ENCODE peak calls at places on chromosomes 2 and 18, in seven cellular contexts. K is endothelial cell of umbilical vein; T is left ventricle myocardium inferior; P is neural crest cell; B is breast epithelium; E is CD4-positive, alpha-beta T cell; R is upper lobe of right lung. H is an unnamed sample.

GRCh38 chr2:135960598-135961551 is 24.6 kb downstream of the DARS1 start:
- DNase-seq in K (peak), T (no peak), P (no peak), B (no peak), E (peak), R (no peak), H (no peak)

GRCh38 chr2:12968399-12968798 is 251.7 kb downstream of the TRIB2 start:
- DNase-seq in K (no peak), T (no peak), P (no peak), B (no peak), E (no peak), R (no peak), H (no peak)

GRCh38 chr2:77521931-77522470 is at the start of gene LRRTM4:
- DNase-seq in K (no peak), T (no peak), P (no peak), B (no peak), E (no peak), R (no peak), H (no peak)

GRCh38 chr2:24613154-24613814 is 122.2 kb downstream of the NCOA1 start:
- DNase-seq in K (peak), T (no peak), P (peak), B (no peak), E (no peak), R (no peak), H (no peak)

GRCh38 chr18:10559566-10560456 is 34.0 kb downstream of the NAPG start:
- DNase-seq in K (peak), T (peak), P (no peak), B (no peak), E (no peak), R (no peak), H (peak)

GRCh38 chr2:903223-903900 is 47.3 kb upstream of the SNTG2 start:
- DNase-seq in K (no peak), T (no peak), P (no peak), B (no peak), E (no peak), R (no peak), H (no peak)

GRCh38 chr2:232385660-232386489 is 7.3 kb downstream of the ALPP start:
- DNase-seq in K (peak), T (no peak), P (no peak), B (no peak), E (no peak), R (peak), H (no peak)

GRCh38 chr2:192887296-192887695 is 692.6 kb upstream of the TMEFF2 start:
- DNase-seq in K (no peak), T (no peak), P (no peak), B (no peak), E (no peak), R (no peak), H (no peak)

GRCh38 chr2:96916156-96917007 is 46.5 kb upstream of the SEMA4C start:
- DNase-seq in K (no peak), T (no peak), P (no peak), B (no peak), E (no peak), R (no peak), H (no peak)

GRCh38 chr2:62410926-62411456 is 95.0 kb downstream of the TMEM17 start:
- DNase-seq in K (no peak), T (no peak), P (no peak), B (no peak), E (no peak), R (no peak), H (no peak)

GRCh38 chr2:45316576-45317338 is 294.3 kb downstream of the SRBD1 start:
- DNase-seq in K (no peak), T (no peak), P (no peak), B (no peak), E (no peak), R (no peak), H (no peak)

GRCh38 chr2:132589060-132589765 is 80.8 kb downstream of the LYPD1 start:
- DNase-seq in K (no peak), T (no peak), P (peak), B (no peak), E (no peak), R (no peak), H (no peak)

GRCh38 chr2:111667542-111668273 is 216.3 kb downstream of the ANAPC1 start:
- DNase-seq in K (peak), T (no peak), P (no peak), B (no peak), E (no peak), R (no peak), H (no peak)

GRCh38 chr2:151280276-151280675 is 9.2 kb downstream of the NMI start:
- DNase-seq in K (no peak), T (no peak), P (no peak), B (no peak), E (no peak), R (no peak), H (no peak)

GRCh38 chr2:73908689-73909652 is 16.2 kb downstream of the ACTG2 start:
- DNase-seq in K (no peak), T (no peak), P (no peak), B (no peak), E (no peak), R (no peak), H (no peak)

GRCh38 chr2:152486737-152487063 is 151.7 kb downstream of the FMNL2 start:
- DNase-seq in K (no peak), T (no peak), P (no peak), B (no peak), E (no peak), R (no peak), H (no peak)

GRCh38 chr2:47010176-47010575 is 94.6 kb upstream of the MCFD2 start:
- DNase-seq in K (no peak), T (no peak), P (no peak), B (no peak), E (no peak), R (no peak), H (no peak)

GRCh38 chr2:6958616-6959235 is 41.5 kb downstream of the RNF144A start:
- DNase-seq in K (no peak), T (no peak), P (no peak), B (no peak), E (no peak), R (no peak), H (no peak)

GRCh38 chr2:6793371-6793770 is 72.3 kb downstream of the CMPK2 start:
- DNase-seq in K (no peak), T (no peak), P (no peak), B (no peak), E (no peak), R (no peak), H (no peak)

GRCh38 chr2:6642011-6642410 is 223.7 kb downstream of the CMPK2 start:
- DNase-seq in K (no peak), T (no peak), P (no peak), B (no peak), E (no peak), R (no peak), H (no peak)

DNA sequence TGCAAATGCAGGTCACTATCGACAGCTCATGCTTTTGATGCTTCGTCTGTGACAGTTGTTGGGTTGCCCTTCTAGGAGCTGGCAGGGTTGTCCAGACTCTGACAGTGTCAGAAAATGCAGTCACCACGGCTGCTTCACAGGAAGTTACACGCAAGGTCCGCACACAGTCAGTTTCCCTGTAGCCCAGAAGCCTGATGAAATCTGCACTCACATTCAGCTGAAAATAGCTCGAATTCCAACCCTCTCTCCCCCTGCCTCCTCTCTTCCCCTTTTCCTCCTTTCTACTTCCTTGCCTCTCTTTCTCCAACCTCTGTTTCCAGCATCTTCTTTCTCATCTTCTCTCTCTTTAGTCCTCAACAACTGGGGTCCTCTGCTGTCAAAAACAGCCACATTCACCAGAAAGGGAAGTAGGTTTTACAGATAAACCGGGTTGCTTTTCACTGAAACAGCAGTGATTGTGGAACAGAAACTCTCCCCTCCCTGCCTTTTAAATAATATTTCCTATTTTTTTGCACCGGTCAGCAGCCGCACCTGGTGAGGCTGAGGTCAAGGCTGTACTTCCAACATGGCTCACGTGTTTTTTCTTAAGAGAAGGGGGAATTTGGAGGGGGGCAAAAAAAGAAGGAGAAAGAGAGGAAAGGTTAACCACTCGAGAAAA is 69.2 kb downstream of the BCL11A start:
- DNase-seq in K (no peak), T (no peak), P (no peak), B (no peak), E (no peak), R (no peak), H (no peak)
- TF ChIP-seq CTCF in K (no peak), T (no peak), P (no peak), B (no peak), E (no peak), R (no peak), H (no peak)

GRCh38 chr2:71995067-71995665 is 152.5 kb downstream of the CYP26B1 start:
- DNase-seq in K (no peak), T (no peak), P (no peak), B (no peak), E (no peak), R (no peak), H (no peak)
- TF ChIP-seq CTCF in K (peak), T (peak), P (peak), B (peak), E (no peak), R (peak), H (no peak)

GRCh38 chr2:211055438-211055837 is 499.0 kb downstream of the CPS1 start:
- DNase-seq in K (no peak), T (no peak), P (no peak), B (no peak), E (no peak), R (no peak), H (no peak)
- TF ChIP-seq CTCF in K (peak), T (no peak), P (peak), B (no peak), E (no peak), R (no peak), H (no peak)

DNA sequence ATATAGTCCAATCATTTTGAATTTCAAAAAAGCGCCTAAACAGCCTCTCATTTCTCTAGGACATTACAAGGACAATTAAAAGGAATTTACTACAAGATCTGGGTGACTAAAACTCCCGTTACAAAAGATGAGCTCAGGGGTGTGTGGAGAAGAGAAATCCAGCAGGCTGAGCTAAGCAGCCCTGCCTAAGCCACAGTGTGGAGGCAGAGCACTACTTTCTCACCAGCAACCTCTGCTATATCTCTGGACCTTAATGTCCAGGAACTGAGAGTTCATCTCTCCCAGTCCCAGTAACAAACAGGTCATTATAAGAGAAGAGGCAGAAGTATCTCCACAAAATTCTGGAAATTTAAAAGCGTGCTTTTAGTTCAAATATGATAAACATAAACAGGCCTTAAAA is 18.9 kb upstream of the ANKRD62 start:
- DNase-seq in K (no peak), T (no peak), P (no peak), B (no peak), E (no peak), R (no peak), H (no peak)
- TF ChIP-seq CTCF in K (no peak), T (no peak), P (no peak), B (no peak), E (no peak), R (no peak), H (no peak)

GRCh38 chr2:107932986-107933385 is 53.3 kb upstream of the SLC5A7 start:
- DNase-seq in K (no peak), T (no peak), P (no peak), B (no peak), E (no peak), R (no peak), H (no peak)

GRCh38 chr2:107932483-107932882 is 53.8 kb upstream of the SLC5A7 start:
- DNase-seq in K (no peak), T (no peak), P (no peak), B (no peak), E (no peak), R (no peak), H (no peak)

GRCh38 chr2:107936427-107937359 is 49.6 kb upstream of the SLC5A7 start:
- DNase-seq in K (no peak), T (no peak), P (peak), B (no peak), E (no peak), R (no peak), H (no peak)
- TF ChIP-seq CTCF in K (no peak), T (peak), P (peak), B (peak), E (peak), R (peak), H (no peak)

DNA sequence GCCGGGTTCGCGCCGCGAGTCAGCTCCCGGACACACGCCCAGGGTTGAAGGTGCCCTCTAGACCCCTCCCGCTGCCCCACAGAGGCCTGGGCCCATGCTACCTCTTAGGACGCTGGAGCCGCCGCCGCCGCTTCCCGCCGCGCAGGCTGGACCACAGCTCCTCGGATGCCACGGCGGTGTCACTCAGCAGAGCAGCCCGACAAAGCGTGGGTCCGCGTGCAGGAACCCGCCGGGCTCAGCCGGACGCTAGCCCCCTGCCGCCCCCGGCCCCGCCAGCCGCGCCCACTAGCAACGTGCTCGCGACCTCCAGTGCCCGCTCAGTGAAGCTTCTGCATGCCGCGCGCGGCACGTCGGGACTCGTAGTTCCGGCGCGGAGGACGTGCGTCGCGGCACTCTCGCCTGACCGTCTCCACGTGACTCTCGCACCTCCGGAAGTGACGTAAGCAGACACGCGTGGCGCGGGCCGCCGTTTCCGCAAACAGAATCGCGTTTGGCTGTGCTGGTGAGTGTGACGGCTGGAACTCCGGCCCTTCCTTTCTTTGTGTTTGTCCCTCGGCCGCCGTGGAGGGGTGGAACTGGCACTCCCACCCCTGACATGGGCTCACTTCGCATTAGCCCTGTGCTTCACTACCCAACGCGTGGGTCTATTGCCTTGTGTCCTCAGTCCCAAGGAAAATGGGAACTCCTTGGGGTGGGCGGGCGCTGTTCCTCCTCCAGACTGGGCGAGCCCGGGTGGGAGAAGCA is at the start of the genes FAM210A and RNMT:
- DNase-seq in K (peak), T (peak), P (peak), B (peak), E (peak), R (peak), H (peak)
- TF ChIP-seq CTCF in K (no peak), T (peak), P (no peak), B (peak), E (no peak), R (peak), H (no peak)

DNA sequence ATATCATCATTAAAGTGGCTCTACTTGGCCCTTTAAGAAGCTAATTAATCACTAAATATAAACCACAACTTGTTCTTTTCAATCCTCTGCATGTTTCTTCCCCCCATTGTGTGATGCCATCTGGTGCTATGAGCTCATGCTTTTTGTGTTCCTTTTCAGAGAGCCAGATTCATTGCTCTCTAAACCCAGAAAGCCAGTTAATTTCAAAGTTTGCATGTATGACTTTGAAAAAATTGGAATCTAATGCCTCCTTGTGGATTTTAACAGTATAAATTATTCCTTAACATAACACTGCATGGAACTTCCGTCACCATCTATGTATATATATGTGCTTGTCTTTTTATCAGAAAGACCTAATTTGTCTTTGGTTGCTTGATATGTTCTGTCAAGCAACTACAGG is 31.1 kb downstream of the TMEM178A start:
- DNase-seq in K (peak), T (no peak), P (no peak), B (no peak), E (no peak), R (no peak), H (no peak)
- TF ChIP-seq CTCF in K (peak), T (peak), P (peak), B (no peak), E (no peak), R (peak), H (no peak)

H was measured in activated B cell treated with CpG ODN at 0.5 μM for 24 hours.